ENCODE peak calls at places on chromosomes 3 and 15, in six cellular contexts. One of them, this sample, is unnamed.

GRCh38 chr15:62296756-62297507 is 131.8 kb upstream of the C2CD4B start:
- DNase-seq in brain microvascular endothelial cell: no peak
- DNase-seq in Caki2: no peak
- DNase-seq in cardiac muscle cell: no peak
- DNase-seq in heart left ventricle: no peak
- DNase-seq in NCI-H187 treated with DMSO at 0.1 percent for 48 hours: no peak
- DNase-seq in this sample: no peak

GRCh38 chr3:67362686-67363085 is 291.7 kb downstream of the SUCLG2 start:
- DNase-seq in heart left ventricle: no peak
- DNase-seq in NCI-H187 treated with DMSO at 0.1 percent for 48 hours: no peak
- DNase-seq in Caki2: no peak
- DNase-seq in cardiac muscle cell: no peak
- DNase-seq in brain microvascular endothelial cell: peak
- DNase-seq in this sample: no peak

GRCh38 chr15:66854012-66854965 is 152.3 kb downstream of the SMAD6 start:
- DNase-seq in heart left ventricle: peak
- DNase-seq in NCI-H187 treated with DMSO at 0.1 percent for 48 hours: no peak
- DNase-seq in brain microvascular endothelial cell: no peak
- DNase-seq in Caki2: no peak
- DNase-seq in cardiac muscle cell: no peak
- DNase-seq in this sample: no peak

GRCh38 chr3:141094851-141095545 is 43.9 kb downstream of the SPSB4 start:
- DNase-seq in cardiac muscle cell: no peak
- DNase-seq in heart left ventricle: peak
- DNase-seq in brain microvascular endothelial cell: peak
- DNase-seq in NCI-H187 treated with DMSO at 0.1 percent for 48 hours: no peak
- DNase-seq in Caki2: no peak
- DNase-seq in this sample: peak

GRCh38 chr15:67838789-67839332 is 984 bp downstream of the RNU6-1 start:
- DNase-seq in NCI-H187 treated with DMSO at 0.1 percent for 48 hours: no peak
- DNase-seq in heart left ventricle: peak
- DNase-seq in brain microvascular endothelial cell: no peak
- DNase-seq in Caki2: peak
- DNase-seq in cardiac muscle cell: peak
- DNase-seq in this sample: peak

GRCh38 chr15:90650956-90651689 is 66.0 kb upstream of the BLM start:
- DNase-seq in cardiac muscle cell: no peak
- DNase-seq in Caki2: no peak
- DNase-seq in brain microvascular endothelial cell: no peak
- DNase-seq in heart left ventricle: no peak
- DNase-seq in NCI-H187 treated with DMSO at 0.1 percent for 48 hours: no peak
- DNase-seq in this sample: no peak

GRCh38 chr3:85605066-85605465 is 646.3 kb downstream of the CADM2 start:
- DNase-seq in cardiac muscle cell: no peak
- DNase-seq in heart left ventricle: no peak
- DNase-seq in Caki2: no peak
- DNase-seq in brain microvascular endothelial cell: no peak
- DNase-seq in NCI-H187 treated with DMSO at 0.1 percent for 48 hours: no peak
- DNase-seq in this sample: no peak

GRCh38 chr3:30535515-30535914 is 70.9 kb upstream of the TGFBR2 start:
- DNase-seq in brain microvascular endothelial cell: no peak
- DNase-seq in Caki2: no peak
- DNase-seq in heart left ventricle: no peak
- DNase-seq in cardiac muscle cell: no peak
- DNase-seq in NCI-H187 treated with DMSO at 0.1 percent for 48 hours: no peak
- DNase-seq in this sample: no peak

GRCh38 chr15:89016549-89017041 is 71.7 kb upstream of the ABHD2 start:
- DNase-seq in NCI-H187 treated with DMSO at 0.1 percent for 48 hours: no peak
- DNase-seq in cardiac muscle cell: no peak
- DNase-seq in Caki2: peak
- DNase-seq in brain microvascular endothelial cell: no peak
- DNase-seq in heart left ventricle: no peak
- DNase-seq in this sample: no peak

GRCh38 chr15:72503147-72503546 is 29.0 kb downstream of the ARIH1 start:
- DNase-seq in brain microvascular endothelial cell: no peak
- DNase-seq in cardiac muscle cell: no peak
- DNase-seq in heart left ventricle: no peak
- DNase-seq in Caki2: no peak
- DNase-seq in NCI-H187 treated with DMSO at 0.1 percent for 48 hours: no peak
- DNase-seq in this sample: no peak

GRCh38 chr3:73621388-73621787 is 3.4 kb downstream of the PDZRN3 start:
- DNase-seq in NCI-H187 treated with DMSO at 0.1 percent for 48 hours: no peak
- DNase-seq in cardiac muscle cell: no peak
- DNase-seq in Caki2: no peak
- DNase-seq in brain microvascular endothelial cell: no peak
- DNase-seq in heart left ventricle: no peak
- DNase-seq in this sample: peak

GRCh38 chr3:134351421-134351820 is 22.8 kb downstream of the AMOTL2 start:
- DNase-seq in brain microvascular endothelial cell: no peak
- DNase-seq in cardiac muscle cell: no peak
- DNase-seq in NCI-H187 treated with DMSO at 0.1 percent for 48 hours: no peak
- DNase-seq in heart left ventricle: no peak
- DNase-seq in Caki2: no peak
- DNase-seq in this sample: peak

This sample was measured in left ventricle myocardium superior.